ENCODE peak calls at places on chromosome 14, in six cellular contexts. X, N, H, S, A and T are unnamed samples.

GRCh38 chr14:54252072-54252730 is 144.6 kb upstream of the CDKN3 start:
- DNase-seq in X (no peak), N (no peak), H (no peak), S (peak), A (no peak), T (no peak)

GRCh38 chr14:93648440-93649168 is 139.7 kb downstream of the PRIMA1 start:
- DNase-seq in X (peak), N (no peak), H (no peak), S (no peak), A (no peak), T (no peak)

GRCh38 chr14:35747379-35747778 is 61.7 kb downstream of the RALGAPA1 start:
- DNase-seq in X (no peak), N (no peak), H (no peak), S (no peak), A (no peak), T (no peak)

GRCh38 chr14:32019271-32019670 is 57.8 kb upstream of the ARHGAP5 start:
- DNase-seq in X (no peak), N (no peak), H (no peak), S (no peak), A (no peak), T (no peak)

GRCh38 chr14:32826404-32827082 is 112.1 kb upstream of the NPAS3 start:
- DNase-seq in X (peak), N (no peak), H (no peak), S (no peak), A (no peak), T (peak)

GRCh38 chr14:102984336-102985102 is 62.1 kb downstream of the AMN start:
- DNase-seq in X (no peak), N (no peak), H (no peak), S (no peak), A (no peak), T (no peak)

GRCh38 chr14:24353551-24354529 is 14.0 kb upstream of the RIPK3 start:
- DNase-seq in X (no peak), N (no peak), H (no peak), S (no peak), A (no peak), T (no peak)

GRCh38 chr14:67623114-67623513 is 3.4 kb downstream of the ARG2 start:
- DNase-seq in X (no peak), N (no peak), H (no peak), S (no peak), A (no peak), T (no peak)

GRCh38 chr14:97177016-97177415 is 379.8 kb downstream of the VRK1 start:
- DNase-seq in X (peak), N (no peak), H (peak), S (peak), A (no peak), T (peak)

GRCh38 chr14:105315941-105316562 is 1.5 kb downstream of the PACS2 start:
- DNase-seq in X (no peak), N (no peak), H (no peak), S (no peak), A (no peak), T (no peak)

GRCh38 chr14:94174622-94175402 is 690 bp downstream of the PPP4R4 start:
- DNase-seq in X (peak), N (no peak), H (no peak), S (no peak), A (no peak), T (no peak)

GRCh38 chr14:58637040-58637390 is 747 bp upstream of the DACT1 start:
- DNase-seq in X (no peak), N (peak), H (peak), S (peak), A (peak), T (no peak)

GRCh38 chr14:59583755-59584154 is 7.1 kb upstream of the CCDC175 start:
- DNase-seq in X (peak), N (no peak), H (no peak), S (peak), A (no peak), T (peak)

GRCh38 chr14:32648434-32648833 is 290.2 kb upstream of the NPAS3 start:
- DNase-seq in X (no peak), N (no peak), H (no peak), S (no peak), A (no peak), T (no peak)

GRCh38 chr14:66074546-66074945 is 411.6 kb upstream of the CCDC196 start:
- DNase-seq in X (no peak), N (no peak), H (no peak), S (no peak), A (no peak), T (no peak)

GRCh38 chr14:68164723-68165122 is 345.1 kb downstream of the RAD51B start:
- DNase-seq in X (no peak), N (no peak), H (no peak), S (no peak), A (no peak), T (no peak)

GRCh38 chr14:37778135-37778943 is 182.9 kb downstream of the TTC6 start:
- DNase-seq in X (no peak), N (no peak), H (no peak), S (no peak), A (no peak), T (no peak)

GRCh38 chr14:77439861-77440260 is 16.5 kb upstream of the NOXRED1 start:
- DNase-seq in X (no peak), N (no peak), H (no peak), S (no peak), A (no peak), T (no peak)

GRCh38 chr14:36066636-36067035 is 109.9 kb downstream of the PTCSC3 start:
- DNase-seq in X (no peak), N (no peak), H (no peak), S (no peak), A (no peak), T (no peak)

GRCh38 chr14:55398679-55399078 is 13.0 kb downstream of the ATG14 start:
- DNase-seq in X (no peak), N (no peak), H (no peak), S (peak), A (no peak), T (no peak)

GRCh38 chr14:103657466-103657865 is 28.5 kb downstream of the KLC1 start:
- DNase-seq in X (no peak), N (no peak), H (no peak), S (no peak), A (no peak), T (no peak)

GRCh38 chr14:100535287-100536131 is 51.7 kb downstream of the BEGAIN start:
- DNase-seq in X (no peak), N (peak), H (no peak), S (no peak), A (peak), T (no peak)